ENCODE peak calls at places on chromosomes 1 and 21, in six cellular contexts. C, R, U, L, E and M are unnamed samples.

GRCh38 chr1:179021873-179022272 is 3.8 kb upstream of the FAM20B start:
- DNase-seq in C (no peak), R (peak), U (no peak), L (peak), E (no peak), M (no peak)

GRCh38 chr21:37166733-37167132 is 93.7 kb downstream of the TTC3 start:
- DNase-seq in C (peak), R (no peak), U (no peak), L (no peak), E (no peak), M (no peak)

GRCh38 chr1:185337221-185337620 is 20.2 kb upstream of the IVNS1ABP start:
- DNase-seq in C (no peak), R (no peak), U (no peak), L (no peak), E (no peak), M (no peak)

GRCh38 chr1:74549947-74550346 is 37.5 kb upstream of the LRRC53 start:
- DNase-seq in C (no peak), R (no peak), U (no peak), L (no peak), E (no peak), M (no peak)

GRCh38 chr1:173097001-173097400 is 46.3 kb upstream of the TNFSF18 start:
- DNase-seq in C (no peak), R (no peak), U (no peak), L (no peak), E (no peak), M (no peak)

GRCh38 chr1:24474193-24474592 is 28.4 kb upstream of the RCAN3 start:
- DNase-seq in C (no peak), R (no peak), U (no peak), L (no peak), E (no peak), M (no peak)

GRCh38 chr1:201310986-201311355 is 27.7 kb downstream of the PKP1 start:
- DNase-seq in C (no peak), R (peak), U (no peak), L (no peak), E (no peak), M (peak)

GRCh38 chr1:116768416-116768815 is 14.2 kb downstream of the CD2 start:
- DNase-seq in C (no peak), R (no peak), U (no peak), L (no peak), E (peak), M (no peak)

GRCh38 chr1:172723251-172723650 is 64.3 kb downstream of the FASLG start:
- DNase-seq in C (no peak), R (no peak), U (no peak), L (no peak), E (no peak), M (no peak)

GRCh38 chr21:44482581-44483287 is 27.4 kb downstream of the LRRC3 start:
- DNase-seq in C (peak), R (no peak), U (no peak), L (no peak), E (no peak), M (no peak)

GRCh38 chr1:33342041-33342723 is 21.3 kb upstream of the A3GALT2 start:
- DNase-seq in C (no peak), R (peak), U (peak), L (peak), E (no peak), M (no peak)

GRCh38 chr1:184684285-184685077 is 70.2 kb downstream of the EDEM3 start:
- DNase-seq in C (no peak), R (no peak), U (peak), L (peak), E (no peak), M (no peak)

GRCh38 chr1:99180915-99181314 is 83.4 kb upstream of the PLPPR4 start:
- DNase-seq in C (no peak), R (no peak), U (no peak), L (no peak), E (no peak), M (peak)

GRCh38 chr1:18643154-18644012 is 12.7 kb downstream of the PAX7 start:
- DNase-seq in C (peak), R (no peak), U (no peak), L (no peak), E (no peak), M (no peak)

GRCh38 chr1:166944186-166944967 is 31.0 kb downstream of the ILDR2 start:
- DNase-seq in C (peak), R (peak), U (no peak), L (peak), E (no peak), M (no peak)

GRCh38 chr1:914253-914890 is 9.4 kb upstream of the SAMD11 start:
- DNase-seq in C (no peak), R (no peak), U (no peak), L (no peak), E (no peak), M (no peak)

GRCh38 chr21:20617130-20617529 is 381.1 kb upstream of the NCAM2 start:
- DNase-seq in C (no peak), R (no peak), U (no peak), L (no peak), E (no peak), M (no peak)

GRCh38 chr1:3170566-3171453 is 101.8 kb downstream of the PRDM16 start:
- DNase-seq in C (peak), R (peak), U (peak), L (peak), E (no peak), M (no peak)

GRCh38 chr1:1348420-1349255 is 580 bp downstream of the DVL1 start:
- DNase-seq in C (peak), R (no peak), U (no peak), L (no peak), E (no peak), M (no peak)

GRCh38 chr1:12485231-12486172 is 132.5 kb downstream of the DHRS3 start:
- DNase-seq in C (no peak), R (no peak), U (no peak), L (no peak), E (no peak), M (no peak)

GRCh38 chr1:159879977-159880376 is 17.5 kb upstream of the VSIG8 start:
- DNase-seq in C (peak), R (peak), U (no peak), L (no peak), E (no peak), M (no peak)

GRCh38 chr21:42171091-42172053 is 47.6 kb upstream of the ABCG1 start:
- DNase-seq in C (peak), R (no peak), U (peak), L (no peak), E (peak), M (no peak)

GRCh38 chr1:6329392-6329791 is 64.2 kb downstream of the ACOT7 start:
- DNase-seq in C (no peak), R (no peak), U (no peak), L (peak), E (no peak), M (no peak)

GRCh38 chr1:206770531-206771352 is at the start of gene IL19:
- DNase-seq in C (peak), R (no peak), U (peak), L (no peak), E (no peak), M (no peak)

GRCh38 chr21:39175154-39175553 is 8.1 kb downstream of the PSMG1 start:
- DNase-seq in C (no peak), R (no peak), U (no peak), L (peak), E (no peak), M (no peak)

GRCh38 chr1:66623812-66624211 is 89.9 kb downstream of the SGIP1 start:
- DNase-seq in C (no peak), R (peak), U (no peak), L (peak), E (no peak), M (no peak)

GRCh38 chr21:45078877-45079281 is 4.5 kb downstream of the ADARB1 start:
- DNase-seq in C (no peak), R (peak), U (no peak), L (peak), E (peak), M (no peak)